ENCODE peak calls at places on chromosomes 7 and 10, in nine cellular contexts. H is Daoy; Q is astrocyte of the spinal cord; K is neural crest cell; X is lower leg skin; J is germinal center; Z is CD8-positive, alpha-beta T cell; M is GM12865; S is memory B cell. D is an unnamed sample.

GRCh38 chr7:150446288-150446938 is 4.0 kb upstream of the GIMAP8 start:
- DNase-seq in H (no peak), Q (no peak), K (no peak), X (no peak), J (no peak), Z (no peak), M (no peak), S (no peak), D (no peak)

GRCh38 chr7:152970481-152970880 is 210.9 kb downstream of the ACTR3B start:
- DNase-seq in H (no peak), Q (no peak), K (no peak), X (no peak), J (no peak), Z (no peak), M (no peak), S (no peak), D (no peak)

GRCh38 chr10:132572545-132572937 is 35.0 kb downstream of the INPP5A start:
- DNase-seq in H (peak), Q (peak), K (no peak), X (no peak), J (no peak), Z (no peak), M (no peak), S (no peak), D (no peak)

GRCh38 chr7:95101422-95101821 is 194.0 kb downstream of the PPP1R9A start:
- DNase-seq in H (no peak), Q (no peak), K (no peak), X (no peak), J (no peak), Z (no peak), M (no peak), S (no peak), D (no peak)

GRCh38 chr10:3766046-3766761 is 18.8 kb downstream of the KLF6 start:
- DNase-seq in H (peak), Q (no peak), K (no peak), X (no peak), J (no peak), Z (no peak), M (no peak), S (no peak), D (no peak)

GRCh38 chr7:108600399-108600798 is 30.7 kb downstream of the DNAJB9 start:
- DNase-seq in H (no peak), Q (no peak), K (no peak), X (no peak), J (no peak), Z (no peak), M (no peak), S (no peak), D (no peak)

GRCh38 chr7:98470131-98470985 is 69.5 kb upstream of the BAIAP2L1 start:
- DNase-seq in H (peak), Q (no peak), K (peak), X (no peak), J (peak), Z (no peak), M (peak), S (peak), D (peak)

GRCh38 chr7:129948338-129948737 is 4.4 kb downstream of the UBE2H start:
- DNase-seq in H (no peak), Q (no peak), K (no peak), X (no peak), J (no peak), Z (no peak), M (no peak), S (no peak), D (no peak)

GRCh38 chr10:43124574-43125273 is 13.5 kb upstream of the CSGALNACT2 start:
- DNase-seq in H (no peak), Q (no peak), K (no peak), X (no peak), J (no peak), Z (no peak), M (no peak), S (no peak), D (no peak)

GRCh38 chr7:158428842-158429753 is 158.5 kb downstream of the PTPRN2 start:
- DNase-seq in H (no peak), Q (no peak), K (no peak), X (no peak), J (no peak), Z (no peak), M (no peak), S (no peak), D (no peak)

GRCh38 chr7:1553513-1554210 is 2.3 kb downstream of the TMEM184A start:
- DNase-seq in H (no peak), Q (no peak), K (no peak), X (no peak), J (no peak), Z (no peak), M (no peak), S (no peak), D (no peak)

GRCh38 chr10:66888237-66888636 is 37.6 kb upstream of the LRRTM3 start:
- DNase-seq in H (no peak), Q (no peak), K (no peak), X (no peak), J (no peak), Z (no peak), M (no peak), S (no peak), D (no peak)

GRCh38 chr10:73889014-73889413 is 14.7 kb upstream of the CAMK2G start:
- DNase-seq in H (peak), Q (peak), K (no peak), X (peak), J (no peak), Z (no peak), M (peak), S (no peak), D (peak)

GRCh38 chr7:23679898-23680416 is at the start of gene FAM221A:
- DNase-seq in H (peak), Q (peak), K (peak), X (peak), J (peak), Z (peak), M (peak), S (peak), D (peak)

GRCh38 chr10:114709966-114710365 is 51.9 kb upstream of the ABLIM1 start:
- DNase-seq in H (no peak), Q (peak), K (no peak), X (no peak), J (no peak), Z (no peak), M (no peak), S (no peak), D (no peak)

GRCh38 chr7:92735707-92736106 is 100.7 kb downstream of the CDK6 start:
- DNase-seq in H (no peak), Q (peak), K (no peak), X (no peak), J (no peak), Z (no peak), M (no peak), S (no peak), D (no peak)

GRCh38 chr7:142438235-142438922 is 180.5 kb upstream of the PRSS58 start:
- DNase-seq in H (peak), Q (peak), K (peak), X (no peak), J (peak), Z (no peak), M (peak), S (no peak), D (no peak)

GRCh38 chr10:133309111-133309719 is 501 bp downstream of the ZNF511 start:
- DNase-seq in H (peak), Q (peak), K (peak), X (peak), J (peak), Z (peak), M (peak), S (no peak), D (peak)

GRCh38 chr7:139387594-139387993 is 27.9 kb downstream of the LUC7L2 start:
- DNase-seq in H (no peak), Q (no peak), K (no peak), X (no peak), J (no peak), Z (no peak), M (no peak), S (no peak), D (no peak)

GRCh38 chr7:132901241-132901640 is 180.6 kb downstream of the CHCHD3 start:
- DNase-seq in H (no peak), Q (no peak), K (no peak), X (no peak), J (no peak), Z (no peak), M (no peak), S (no peak), D (no peak)

GRCh38 chr10:130770018-130770630 is 541.4 kb downstream of the TCERG1L start:
- DNase-seq in H (no peak), Q (no peak), K (no peak), X (no peak), J (no peak), Z (no peak), M (no peak), S (no peak), D (peak)

GRCh38 chr7:16564909-16565426 is 38.3 kb downstream of the LRRC72 start:
- DNase-seq in H (peak), Q (peak), K (no peak), X (no peak), J (peak), Z (no peak), M (peak), S (no peak), D (no peak)

GRCh38 chr7:138886501-138886917 is 88.5 kb upstream of the ATP6V0A4 start:
- DNase-seq in H (peak), Q (peak), K (peak), X (peak), J (peak), Z (peak), M (peak), S (peak), D (no peak)

GRCh38 chr10:119379466-119380071 is 162.9 kb downstream of the RGS10 start:
- DNase-seq in H (no peak), Q (no peak), K (no peak), X (no peak), J (no peak), Z (no peak), M (no peak), S (no peak), D (no peak)

GRCh38 chr10:97810476-97810875 is 38.7 kb upstream of the SFRP5 start:
- DNase-seq in H (peak), Q (peak), K (no peak), X (no peak), J (no peak), Z (no peak), M (no peak), S (no peak), D (no peak)

GRCh38 chr7:141045842-141046630 is 27.8 kb upstream of the TMEM178B start:
- DNase-seq in H (peak), Q (peak), K (no peak), X (no peak), J (no peak), Z (no peak), M (no peak), S (no peak), D (no peak)

GRCh38 chr7:55191926-55192692 is 173.0 kb upstream of the LANCL2 start:
- DNase-seq in H (peak), Q (no peak), K (no peak), X (no peak), J (no peak), Z (no peak), M (no peak), S (no peak), D (no peak)

GRCh38 chr10:58351616-58352578 is 17.1 kb downstream of the UBE2D1 start:
- DNase-seq in H (no peak), Q (no peak), K (no peak), X (no peak), J (no peak), Z (no peak), M (no peak), S (no peak), D (no peak)

GRCh38 chr7:153641202-153641601 is 411.0 kb upstream of the DPP6 start:
- DNase-seq in H (no peak), Q (no peak), K (no peak), X (no peak), J (no peak), Z (no peak), M (no peak), S (no peak), D (no peak)

D was measured in Peyer's patch.